ENCODE peak calls at places on chromosomes 6 and 20, in ten cellular contexts. B is NCI-H2029; H is effector CD4-positive, alpha-beta T cell; S is NCI-H1436; A is NCI-H2081; C is pulmonary artery endothelial cell; T is T-helper 1 cell; P is NCI-H1694; W is GM10248; Q is amygdala. L is an unnamed sample.

GRCh38 chr6:1839315-1839714 is 229.6 kb downstream of the FOXC1 start:
- DNase-seq in B (no peak), H (no peak), S (no peak), A (peak; percentile 59), C (no peak), T (no peak), P (no peak), W (no peak), Q (no peak), L (no peak)

GRCh38 chr6:149499066-149499465 is 14.3 kb upstream of the ZC3H12D start:
- DNase-seq in B (no peak), H (no peak), S (no peak), A (no peak), C (peak; percentile 10), T (no peak), P (no peak), W (no peak), Q (no peak), L (no peak)

GRCh38 chr6:132604635-132605150 is 15.2 kb upstream of the TAAR5 start:
- DNase-seq in B (no peak), H (no peak), S (no peak), A (no peak), C (no peak), T (no peak), P (no peak), W (no peak), Q (no peak), L (no peak)

GRCh38 chr6:42113929-42114636 is 28.3 kb downstream of the C6orf132 start:
- DNase-seq in B (no peak), H (no peak), S (no peak), A (no peak), C (no peak), T (no peak), P (no peak), W (no peak), Q (no peak), L (no peak)

GRCh38 chr6:170449231-170449630 is 103.9 kb downstream of the PSMB1 start:
- DNase-seq in B (no peak), H (no peak), S (no peak), A (no peak), C (no peak), T (no peak), P (no peak), W (no peak), Q (no peak), L (no peak)

GRCh38 chr6:160348552-160349441 is 619 bp downstream of the SLC22A3 start:
- DNase-seq in B (peak; percentile 38), H (no peak), S (no peak), A (peak; percentile 39), C (no peak), T (no peak), P (no peak), W (no peak), Q (no peak), L (no peak)

GRCh38 chr6:115643762-115644161 is 416.9 kb downstream of the FRK start:
- DNase-seq in B (no peak), H (no peak), S (no peak), A (no peak), C (no peak), T (no peak), P (no peak), W (no peak), Q (no peak), L (no peak)

GRCh38 chr20:42945595-42945994 is 244.1 kb downstream of the PTPRT start:
- DNase-seq in B (no peak), H (no peak), S (no peak), A (no peak), C (no peak), T (no peak), P (no peak), W (no peak), Q (no peak), L (no peak)

GRCh38 chr6:15526129-15526764 is 136.6 kb downstream of the DTNBP1 start:
- DNase-seq in B (no peak), H (no peak), S (no peak), A (no peak), C (no peak), T (no peak), P (no peak), W (peak; percentile 52), Q (no peak), L (no peak)

GRCh38 chr6:87494761-87495422 is 22.1 kb downstream of the SLC35A1 start:
- DNase-seq in B (no peak), H (no peak), S (no peak), A (no peak), C (no peak), T (no peak), P (no peak), W (peak; percentile 36), Q (no peak), L (no peak)

GRCh38 chr6:112606726-112607125 is 259.6 kb downstream of the RFPL4B start:
- DNase-seq in B (no peak), H (no peak), S (no peak), A (no peak), C (no peak), T (no peak), P (no peak), W (no peak), Q (no peak), L (no peak)

L was measured in C1 segment of cervical spinal cord.